ENCODE peak calls at places on chromosomes 4 and X, in eight cellular contexts. Y is colonic mucosa; T is pancreas; K is AG09309; E is cardiac muscle cell; C is epithelial cell of esophagus; F is CD8-positive, alpha-beta T cell; Z is mammary epithelial cell. Q is an unnamed sample.
A peak's percentile ranks its signal among the peaks of the same experiment; 100 is the strongest.

GRCh38 chrX:8748855-8749254 is 16.9 kb upstream of the ANOS1 start:
- DNase-seq in T (no peak), Z (peak; percentile 19), F (no peak), Y (no peak), C (peak; percentile 52), E (peak; percentile 61), K (no peak), Q (no peak)

GRCh38 chr4:175234162-175234561 is 316.0 kb downstream of the ADAM29 start:
- DNase-seq in K (no peak), E (no peak), F (no peak), Z (no peak), Y (no peak), C (no peak), T (no peak), Q (no peak)

GRCh38 chr4:150305995-150306394 is 227.8 kb downstream of the DCLK2 start:
- DNase-seq in Y (no peak), K (peak; percentile 35), C (peak; percentile 49), T (no peak), Z (peak; percentile 51), F (no peak), E (no peak), Q (no peak)

GRCh38 chr4:102139132-102139573 is 206.1 kb downstream of the SLC39A8 start:
- DNase-seq in Y (no peak), E (no peak), Z (peak; percentile 89), K (no peak), T (no peak), F (no peak), C (peak; percentile 66), Q (peak; percentile 12)

GRCh38 chrX:15674514-15674898 is 9.9 kb upstream of the CLTRN start:
- DNase-seq in Y (peak; percentile 97), C (peak; percentile 90), E (peak; percentile 94), F (no peak), K (peak; percentile 87), T (peak; percentile 96), Z (peak; percentile 95), Q (peak; percentile 85)

GRCh38 chr4:171087089-171087488 is 726.1 kb upstream of the GALNTL6 start:
- DNase-seq in F (no peak), C (no peak), Z (no peak), K (no peak), T (no peak), Y (no peak), E (no peak), Q (no peak)

GRCh38 chr4:170083546-170083945 is 6.2 kb downstream of the AADAT start:
- DNase-seq in C (no peak), T (no peak), Y (no peak), E (no peak), Z (no peak), F (no peak), K (no peak), Q (no peak)

GRCh38 chr4:3729188-3729884 is 36.8 kb upstream of the ADRA2C start:
- DNase-seq in K (peak; percentile 2), F (no peak), T (no peak), C (no peak), Y (no peak), Z (peak; percentile 9), E (no peak), Q (no peak)

GRCh38 chr4:8438743-8439142 is 1.8 kb downstream of the ACOX3 start:
- DNase-seq in Z (no peak), F (no peak), E (no peak), K (no peak), Y (no peak), C (no peak), T (no peak), Q (no peak)

GRCh38 chr4:8512510-8512909 is 67.7 kb upstream of the GPR78 start:
- DNase-seq in F (no peak), T (no peak), C (no peak), Z (no peak), Y (no peak), K (no peak), E (no peak), Q (no peak)

GRCh38 chr4:8010618-8011017 is 71.0 kb upstream of the AFAP1 start:
- DNase-seq in Z (no peak), E (peak; percentile 98), K (no peak), T (peak; percentile 30), Y (peak; percentile 45), C (peak; percentile 26), F (no peak), Q (peak; percentile 45)

GRCh38 chrX:80808854-80809493 is 703 bp downstream of the BRWD3 start:
- DNase-seq in C (peak; percentile 35), E (peak; percentile 10), K (no peak), Y (peak; percentile 41), F (peak; percentile 52), T (peak; percentile 16), Z (peak; percentile 37), Q (no peak)

GRCh38 chrX:20654596-20655106 is 387.9 kb upstream of the RPS6KA3 start:
- DNase-seq in T (no peak), E (no peak), Y (no peak), C (peak; percentile 19), F (no peak), Z (peak; percentile 53), K (no peak), Q (no peak)

GRCh38 chr4:174137698-174138097 is 145.8 kb downstream of the FBXO8 start:
- DNase-seq in C (no peak), Z (no peak), F (no peak), E (no peak), T (no peak), Y (no peak), K (no peak), Q (no peak)

GRCh38 chr4:1241466-1241935 is 7.4 kb downstream of the CTBP1 start:
- DNase-seq in T (peak; percentile 9), C (no peak), F (no peak), Y (peak; percentile 43), K (no peak), E (no peak), Z (no peak), Q (no peak)

GRCh38 chrX:38468758-38469157 is 92.6 kb upstream of the TSPAN7 start:
- DNase-seq in E (no peak), T (no peak), C (no peak), Y (no peak), K (no peak), Z (no peak), F (no peak), Q (no peak)

GRCh38 chrX:53256446-53257041 is 24.8 kb downstream of the IQSEC2 start:
- DNase-seq in T (no peak), Y (no peak), E (no peak), Z (no peak), K (no peak), F (no peak), C (no peak), Q (no peak)

DNA sequence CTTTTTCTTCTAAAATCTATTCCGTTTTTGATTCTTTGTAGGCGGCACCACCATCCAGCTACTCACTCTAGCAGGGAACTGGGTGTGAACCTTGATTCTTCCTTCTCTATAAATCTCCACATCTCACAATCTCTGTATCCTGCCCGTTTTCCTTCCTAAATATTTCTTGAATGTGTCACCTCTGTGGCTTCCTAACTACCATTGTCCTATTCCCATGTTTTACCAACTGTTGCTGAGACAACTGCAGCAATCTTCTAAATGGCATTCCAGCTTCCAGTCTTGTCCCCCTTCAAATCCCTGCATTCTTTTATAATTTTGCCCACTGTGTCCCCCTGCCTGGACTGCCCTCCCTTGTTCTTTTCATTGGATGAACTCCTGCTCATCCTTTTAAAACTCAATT is 641.3 kb downstream of the RPA4 start:
- DNase-seq in Z (no peak), E (no peak), T (no peak), K (no peak), Y (no peak), F (no peak), C (peak; percentile 26), Q (no peak)
- H3K4me3 ChIP-seq in Z (no peak overlapping the region), E (no peak overlapping the region), T (no peak overlapping the region), K (no peak overlapping the region), Y (no peak overlapping the region), F (no peak overlapping the region), C (no peak overlapping the region), Q (no peak overlapping the region)

GRCh38 chr4:30881985-30882384 is 161.8 kb downstream of the PCDH7 start:
- DNase-seq in E (no peak), Y (no peak), F (no peak), T (no peak), C (no peak), Z (no peak), K (no peak), Q (no peak)

GRCh38 chr4:30882995-30883675 is 163.0 kb downstream of the PCDH7 start:
- DNase-seq in K (no peak), Y (no peak), F (no peak), E (no peak), Z (no peak), T (no peak), C (no peak), Q (no peak)

GRCh38 chr4:30879841-30880240 is 159.7 kb downstream of the PCDH7 start:
- DNase-seq in C (no peak), F (no peak), Z (no peak), T (no peak), Y (no peak), E (no peak), K (no peak), Q (no peak)

DNA sequence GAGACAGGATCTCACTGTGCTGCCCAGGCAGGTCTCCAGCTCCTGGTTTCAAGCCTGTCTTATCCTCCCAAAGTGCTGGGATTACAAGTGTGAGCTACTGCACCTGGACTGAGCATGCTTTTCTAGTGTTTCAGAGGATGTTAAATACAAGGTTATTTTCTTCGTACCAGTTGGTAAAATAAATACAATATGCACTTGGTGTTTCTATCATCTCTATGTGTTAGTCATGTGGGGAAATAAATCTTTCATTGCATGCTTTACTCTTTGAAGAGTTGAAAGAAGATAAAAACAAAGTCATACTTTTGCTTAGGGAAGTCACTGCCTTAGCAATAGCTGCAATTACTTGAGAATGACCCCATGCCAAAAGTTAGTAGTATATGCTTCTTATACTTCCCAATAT is 162.3 kb downstream of the PCDH7 start:
- DNase-seq in Y (no peak), F (no peak), C (no peak), Z (no peak), K (no peak), E (no peak), T (no peak), Q (no peak)
- TF ChIP-seq CTCF in Y (no peak), F (no peak), C (no peak), Z (no peak), K (no peak), E (no peak), T (no peak), Q (no peak)

GRCh38 chr4:186840222-186840701 is 116.6 kb upstream of the FAT1 start:
- DNase-seq in F (no peak), C (no peak), T (no peak), Z (no peak), K (no peak), Y (peak; percentile 36), E (no peak), Q (no peak)
- H3K4me3 ChIP-seq in F (no peak overlapping the region), C (no peak overlapping the region), T (no peak overlapping the region), Z (no peak overlapping the region), K (peak overlapping the region; percentile 4), Y (no peak overlapping the region), E (no peak overlapping the region), Q (no peak overlapping the region)

GRCh38 chr4:58734030-58734673 is 1624.0 kb upstream of the IGFBP7 start:
- DNase-seq in Y (no peak), Z (no peak), K (no peak), C (no peak), F (no peak), E (no peak), T (no peak), Q (no peak)

DNA sequence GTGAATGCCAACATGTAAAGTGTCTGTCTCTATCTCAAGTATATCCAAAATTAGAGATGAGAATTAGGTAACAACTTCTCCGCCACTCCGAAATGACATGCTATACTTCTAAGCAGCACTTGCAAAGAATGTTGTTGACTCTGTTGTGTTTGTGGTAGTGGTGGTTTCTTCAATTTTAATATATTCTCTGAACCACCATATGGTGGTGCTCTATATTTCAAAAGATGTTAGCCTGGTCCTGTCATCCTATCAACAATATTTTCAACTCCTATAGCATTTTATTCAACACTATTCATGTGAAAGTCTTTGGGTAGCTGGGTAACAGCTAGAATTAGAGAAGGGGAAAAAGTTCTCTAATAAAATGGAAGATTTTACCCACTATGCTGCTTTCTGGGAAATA is 1622.8 kb upstream of the IGFBP7 start:
- DNase-seq in C (no peak), F (no peak), T (no peak), Z (no peak), E (peak; percentile 7), Y (no peak), K (no peak), Q (no peak)
- TF ChIP-seq CTCF in C (no peak), F (no peak), T (no peak), Z (no peak), E (no peak), Y (peak; percentile 17), K (no peak), Q (peak; percentile 31)